ENCODE peak calls at places on chromosome 9, in ten cellular contexts. N is H1; G is fibroblast of lung; F is OCI-LY7; E is CD8-positive, alpha-beta memory T cell; H is AG04450; W is CD4-positive, CD25-positive, alpha-beta regulatory T cell; P is trophoblast cell; J is tibial artery; D is DND-41. Q is an unnamed sample.

GRCh38 chr9:78040726-78041125 is 9.1 kb upstream of the GNAQ start:
- DNase-seq in N (no peak), G (no peak), F (no peak), E (no peak), H (no peak), W (no peak), P (peak; percentile 71), J (no peak), D (no peak), Q (no peak)

GRCh38 chr9:108776920-108777650 is 78.7 kb downstream of the ACTL7B start:
- DNase-seq in N (no peak), G (peak; percentile 38), F (no peak), E (no peak), H (no peak), W (no peak), P (no peak), J (no peak), D (no peak), Q (no peak)

GRCh38 chr9:1871486-1872181 is 143.5 kb upstream of the SMARCA2 start:
- DNase-seq in N (peak; percentile 21), G (no peak), F (no peak), E (no peak), H (no peak), W (no peak), P (no peak), J (no peak), D (no peak), Q (no peak)

GRCh38 chr9:137267933-137268355 is 9.6 kb upstream of the TOR4A start:
- DNase-seq in N (no peak), G (no peak), F (peak; percentile 98), E (no peak), H (no peak), W (no peak), P (no peak), J (no peak), D (no peak), Q (no peak)

GRCh38 chr9:82512724-82513123 is 524.2 kb downstream of the SPATA31D1 start:
- DNase-seq in N (no peak), G (no peak), F (no peak), E (no peak), H (no peak), W (no peak), P (no peak), J (no peak), D (no peak), Q (no peak)

GRCh38 chr9:74666625-74667316 is 169.6 kb downstream of the RORB start:
- DNase-seq in N (no peak), G (peak; percentile 96), F (no peak), E (no peak), H (no peak), W (no peak), P (no peak), J (no peak), D (no peak), Q (no peak)

GRCh38 chr9:109588415-109588814 is 90.3 kb upstream of the PTPN3 start:
- DNase-seq in N (no peak), G (no peak), F (no peak), E (no peak), H (no peak), W (no peak), P (no peak), J (no peak), D (no peak), Q (no peak)

GRCh38 chr9:78428640-78429039 is 131.7 kb downstream of the PSAT1 start:
- DNase-seq in N (no peak), G (no peak), F (no peak), E (no peak), H (no peak), W (no peak), P (no peak), J (no peak), D (no peak), Q (no peak)

GRCh38 chr9:136941231-136942111 is 3.1 kb downstream of the FBXW5 start:
- DNase-seq in N (no peak), G (no peak), F (no peak), E (no peak), H (no peak), W (no peak), P (no peak), J (no peak), D (no peak), Q (no peak)

GRCh38 chr9:126431112-126431742 is 104.6 kb downstream of the MVB12B start:
- DNase-seq in N (no peak), G (no peak), F (no peak), E (no peak), H (no peak), W (no peak), P (no peak), J (no peak), D (no peak), Q (no peak)

GRCh38 chr9:113057193-113057592 is 669 bp upstream of the ZFP37 start:
- DNase-seq in N (no peak), G (no peak), F (no peak), E (no peak), H (no peak), W (no peak), P (no peak), J (no peak), D (no peak), Q (no peak)
- H3K9me3 ChIP-seq in N (peaks cover 22% of the 10 kb centered on the region), G (no peaks in the 10 kb centered on the region), F (peaks cover 11% of the 10 kb centered on the region), E (peaks cover 6% of the 10 kb centered on the region), H (peaks cover 39% of the 10 kb centered on the region), W (peaks cover 68% of the 10 kb centered on the region), P (peaks cover 29% of the 10 kb centered on the region), J (peaks cover 58% of the 10 kb centered on the region), D (peaks cover 5% of the 10 kb centered on the region), Q (peaks cover 14% of the 10 kb centered on the region)

GRCh38 chr9:24502548-24502947 is 43.1 kb downstream of the IZUMO3 start:
- DNase-seq in N (no peak), G (no peak), F (no peak), E (no peak), H (no peak), W (no peak), P (no peak), J (no peak), D (no peak), Q (no peak)
- H3K9me3 ChIP-seq in N (no peaks in the 10 kb centered on the region), G (no peaks in the 10 kb centered on the region), F (no peaks in the 10 kb centered on the region), E (no peaks in the 10 kb centered on the region), H (no peaks in the 10 kb centered on the region), W (no peaks in the 10 kb centered on the region), P (no peaks in the 10 kb centered on the region), J (no peaks in the 10 kb centered on the region), D (no peaks in the 10 kb centered on the region), Q (no peaks in the 10 kb centered on the region)

DNA sequence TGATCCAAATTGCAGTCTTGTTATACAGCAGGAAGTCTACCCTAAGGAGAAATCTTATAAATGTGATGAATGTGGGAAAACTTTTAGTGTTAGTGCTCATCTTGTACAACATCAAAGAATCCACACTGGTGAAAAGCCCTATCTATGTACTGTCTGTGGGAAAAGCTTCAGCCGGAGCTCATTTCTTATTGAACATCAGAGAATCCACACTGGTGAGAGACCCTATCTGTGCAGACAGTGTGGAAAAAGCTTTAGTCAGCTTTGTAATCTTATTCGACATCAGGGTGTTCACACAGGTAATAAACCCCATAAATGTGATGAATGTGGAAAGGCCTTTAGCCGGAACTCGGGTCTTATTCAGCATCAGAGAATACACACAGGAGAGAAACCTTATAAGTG is 10.4 kb downstream of the ZNF189 start:
- DNase-seq in N (no peak), G (peak; percentile 47), F (no peak), E (no peak), H (no peak), W (no peak), P (no peak), J (no peak), D (no peak), Q (no peak)
- H3K9me3 ChIP-seq in N (peaks cover 50% of the 10 kb centered on the region), G (peaks cover 14% of the 10 kb centered on the region), F (peaks cover 14% of the 10 kb centered on the region), E (peaks cover 55% of the 10 kb centered on the region), H (peaks cover 18% of the 10 kb centered on the region), W (peaks cover 95% of the 10 kb centered on the region), P (peaks cover 12% of the 10 kb centered on the region), J (peaks cover 97% of the 10 kb centered on the region), D (peaks cover 58% of the 10 kb centered on the region), Q (peaks cover 45% of the 10 kb centered on the region)

DNA sequence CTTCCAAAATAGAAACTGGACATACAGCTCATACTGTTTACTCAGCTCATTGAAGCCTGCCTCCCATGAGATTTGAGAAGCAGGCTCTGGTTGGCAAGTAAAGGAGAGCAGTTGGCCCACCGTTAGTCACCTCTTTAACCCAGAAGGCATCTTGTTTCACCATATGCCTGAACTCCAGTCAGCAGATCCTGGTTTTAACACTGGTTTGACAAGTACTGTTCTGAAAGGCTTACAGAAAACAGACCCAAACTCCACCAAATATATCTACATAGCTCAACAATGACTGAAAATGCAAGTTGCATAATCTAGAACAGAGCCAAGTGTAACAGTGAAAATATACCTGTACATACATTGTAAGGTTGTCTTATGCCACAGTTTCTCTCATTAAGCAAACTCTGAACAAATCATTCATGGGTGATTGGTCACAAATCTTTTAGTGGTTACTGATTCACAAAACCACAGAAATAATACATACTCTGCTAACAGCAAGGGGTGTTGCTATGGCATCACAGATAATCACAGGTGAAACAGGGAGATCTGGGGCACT is 198.8 kb downstream of the BNC2 start:
- DNase-seq in N (no peak), G (peak; percentile 76), F (no peak), E (no peak), H (peak; percentile 42), W (no peak), P (no peak), J (no peak), D (no peak), Q (no peak)
- H3K9me3 ChIP-seq in N (no peaks in the 10 kb centered on the region), G (no peaks in the 10 kb centered on the region), F (no peaks in the 10 kb centered on the region), E (no peaks in the 10 kb centered on the region), H (no peaks in the 10 kb centered on the region), W (no peaks in the 10 kb centered on the region), P (no peaks in the 10 kb centered on the region), J (no peaks in the 10 kb centered on the region), D (no peaks in the 10 kb centered on the region), Q (no peaks in the 10 kb centered on the region)

GRCh38 chr9:89273528-89274279 is 37.3 kb upstream of the CKS2 start:
- DNase-seq in N (no peak), G (peak; percentile 9), F (no peak), E (no peak), H (no peak), W (no peak), P (no peak), J (no peak), D (no peak), Q (no peak)
- H3K9me3 ChIP-seq in N (peaks cover 3% of the 10 kb centered on the region), G (no peaks in the 10 kb centered on the region), F (peaks cover 29% of the 10 kb centered on the region), E (peaks cover 18% of the 10 kb centered on the region), H (peaks cover 8% of the 10 kb centered on the region), W (peaks cover 29% of the 10 kb centered on the region), P (peaks cover 8% of the 10 kb centered on the region), J (peaks cover 36% of the 10 kb centered on the region), D (peaks cover 33% of the 10 kb centered on the region), Q (peaks cover 6% of the 10 kb centered on the region)